ENCODE peak calls at places on chromosomes 11 and 22, in ten cellular contexts. Q is choroid plexus epithelial cell, M is HFF-Myc, Y is ovary, C is MM.1S, D is neural progenitor cell, O is dorsolateral prefrontal cortex, U is cardiac fibroblast, V is Caco-2, K is tibial nerve. E is an unnamed sample.
A peak's percentile ranks its signal among the peaks of the same experiment; 100 is the strongest.

GRCh38 chr11:61657566-61657965 is 22.6 kb upstream of the DAGLA start:
- DNase-seq in M (no peak), Q (no peak), V (no peak), Y (no peak), D (no peak), C (no peak), O (no peak), K (no peak), U (peak; percentile 18), E (no peak)

GRCh38 chr11:127470485-127470884 is 469.9 kb upstream of the KIRREL3 start:
- DNase-seq in Y (no peak), C (peak; percentile 18), M (no peak), K (no peak), U (peak; percentile 8), Q (no peak), O (no peak), D (peak; percentile 33), V (no peak), E (no peak)

GRCh38 chr22:25448435-25449051 is 115.9 kb upstream of the GRK3 start:
- DNase-seq in U (peak; percentile 36), D (peak; percentile 28), C (no peak), Y (no peak), O (no peak), Q (peak; percentile 22), M (no peak), V (no peak), K (no peak), E (peak; percentile 22)

GRCh38 chr11:126034026-126034822 is 28.4 kb downstream of the CDON start:
- DNase-seq in C (no peak), Q (no peak), D (peak; percentile 71), U (no peak), K (no peak), V (no peak), M (no peak), Y (no peak), O (no peak), E (no peak)

GRCh38 chr11:60348116-60348515 is 21.1 kb downstream of the MS4A6E start:
- DNase-seq in D (no peak), Q (no peak), K (no peak), M (no peak), Y (no peak), V (no peak), O (peak; percentile 7), U (no peak), C (no peak), E (no peak)

GRCh38 chr11:34105957-34106504 is 602 bp downstream of the NAT10 start:
- DNase-seq in O (no peak), M (no peak), Q (peak; percentile 49), U (peak; percentile 40), D (no peak), Y (no peak), V (no peak), K (no peak), C (no peak), E (peak; percentile 26)

GRCh38 chr11:1351278-1351937 is 38.3 kb upstream of the BRSK2 start:
- DNase-seq in Q (no peak), M (no peak), K (no peak), V (peak; percentile 94), C (no peak), U (no peak), Y (no peak), D (no peak), O (no peak), E (no peak)

GRCh38 chr11:19739872-19740271 is 27.2 kb downstream of the NAV2 start:
- DNase-seq in Y (no peak), K (no peak), M (no peak), C (no peak), Q (peak; percentile 31), V (no peak), D (peak; percentile 66), O (no peak), U (no peak), E (peak; percentile 11)

GRCh38 chr22:37232140-37232998 is 11.7 kb downstream of the RAC2 start:
- DNase-seq in U (no peak), D (no peak), K (no peak), V (peak; percentile 33), M (no peak), Y (no peak), Q (no peak), O (no peak), C (no peak), E (no peak)

GRCh38 chr22:33883961-33884808 is 36.1 kb downstream of the LARGE1 start:
- DNase-seq in D (peak; percentile 24), V (no peak), Q (no peak), K (no peak), Y (no peak), O (peak; percentile 81), C (no peak), M (no peak), U (no peak), E (no peak)

GRCh38 chr11:69080361-69080973 is 31.7 kb downstream of the TPCN2 start:
- DNase-seq in K (no peak), D (no peak), U (peak; percentile 38), C (no peak), O (no peak), M (no peak), Y (no peak), Q (no peak), V (no peak), E (peak; percentile 15)

GRCh38 chr11:67285541-67286498 is 3.3 kb upstream of the ANKRD13D start:
- DNase-seq in V (no peak), U (no peak), C (no peak), O (no peak), M (no peak), Q (no peak), Y (no peak), D (no peak), K (no peak), E (no peak)

GRCh38 chr11:86377972-86378371 is 3.3 kb downstream of the CCDC81 start:
- DNase-seq in O (no peak), Q (no peak), Y (no peak), D (no peak), M (no peak), K (no peak), U (no peak), C (no peak), V (no peak), E (no peak)

GRCh38 chr11:116657842-116658825 is 114.7 kb downstream of the BUD13 start:
- DNase-seq in C (no peak), Y (no peak), M (no peak), U (no peak), K (no peak), O (no peak), Q (no peak), V (peak; percentile 50), D (no peak), E (no peak)
- TF ChIP-seq CTCF in C (no peak), Y (no peak), M (no peak), U (no peak), K (no peak), O (no peak), Q (no peak), V (no peak), D (no peak), E (no peak)

DNA sequence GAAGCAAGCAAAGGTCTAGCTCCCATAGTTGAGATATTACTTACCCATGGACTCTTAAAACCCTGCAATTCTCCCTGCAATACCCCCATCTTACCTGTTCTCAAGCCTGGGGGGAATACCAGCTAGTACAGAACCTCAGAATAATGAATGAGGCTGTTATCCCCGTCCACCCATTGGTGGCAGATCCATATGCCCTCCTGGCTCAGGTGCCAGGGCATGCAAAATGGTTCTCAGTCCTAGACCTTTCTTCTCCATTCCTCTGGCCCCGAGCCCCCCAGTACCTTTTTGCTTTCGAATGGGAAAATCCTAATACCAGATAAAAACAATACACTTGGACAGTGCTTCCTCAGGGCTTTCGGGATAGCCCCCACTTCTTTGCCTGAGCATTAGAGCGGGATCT is 86.4 kb downstream of the PIWIL4 start:
- DNase-seq in D (no peak), V (no peak), Q (no peak), Y (no peak), M (no peak), K (no peak), O (no peak), C (no peak), U (no peak), E (no peak)
- H3K4me3 ChIP-seq in D (no peak overlapping the region), V (no peak overlapping the region), Q (no peak overlapping the region), Y (no peak overlapping the region), M (no peak overlapping the region), K (no peak overlapping the region), O (no peak overlapping the region), C (no peak overlapping the region), U (no peak overlapping the region), E (no peak overlapping the region)

GRCh38 chr22:19766506-19767426 is 6.2 kb downstream of the TBX1 start:
- DNase-seq in O (no peak), M (no peak), D (peak; percentile 56), U (peak; percentile 38), Y (no peak), K (no peak), Q (no peak), C (peak; percentile 30), V (peak; percentile 60), E (peak; percentile 28)
- TF ChIP-seq CTCF in O (no peak), M (peak; percentile 17), D (peak; percentile 27), U (peak; percentile 29), Y (no peak), K (no peak), Q (peak; percentile 25), C (peak; percentile 24), V (peak; percentile 48), E (peak; percentile 30)

GRCh38 chr11:65786786-65787636 is at the start of gene OVOL1:
- DNase-seq in C (no peak), U (no peak), M (no peak), V (peak; percentile 95), Q (no peak), K (no peak), O (no peak), D (peak; percentile 54), Y (no peak), E (no peak)

GRCh38 chr11:65788801-65789200 is 1.9 kb downstream of the OVOL1 start:
- DNase-seq in Y (no peak), O (no peak), Q (no peak), M (no peak), U (no peak), V (no peak), C (no peak), K (no peak), D (no peak), E (no peak)

GRCh38 chr11:65785329-65786007 is 1.4 kb upstream of the OVOL1 start:
- DNase-seq in Q (no peak), M (no peak), V (no peak), K (no peak), O (no peak), Y (no peak), U (no peak), D (no peak), C (no peak), E (no peak)

GRCh38 chr11:65787649-65788622 is 1.1 kb downstream of the OVOL1 start:
- DNase-seq in Y (no peak), M (no peak), O (no peak), D (peak; percentile 51), U (no peak), Q (no peak), V (peak; percentile 71), C (no peak), K (no peak), E (no peak)

GRCh38 chr11:65786008-65786785 is 666 bp upstream of the OVOL1 start:
- DNase-seq in M (no peak), D (peak; percentile 55), V (no peak), K (no peak), C (no peak), Q (no peak), U (no peak), O (no peak), Y (no peak), E (no peak)
- H3K4me3 ChIP-seq in M (no peak overlapping the region), D (peak overlapping the region; percentile 20), V (peak overlapping the region; percentile 47), K (no peak overlapping the region), C (no peak overlapping the region), Q (no peak overlapping the region), U (no peak overlapping the region), O (peak overlapping the region; percentile 30), Y (no peak overlapping the region), E (no peak overlapping the region)

GRCh38 chr11:72238492-72239295 is 5.3 kb downstream of the PHOX2A start:
- DNase-seq in Y (no peak), C (no peak), V (peak; percentile 52), D (no peak), K (no peak), O (no peak), U (no peak), M (no peak), Q (no peak), E (no peak)
- TF ChIP-seq CTCF in Y (no peak), C (no peak), V (no peak), D (no peak), K (no peak), O (peak; percentile 19), U (no peak), M (no peak), Q (no peak), E (no peak)